ENCODE peak calls at places on chromosomes 16 and 17, in four cellular contexts. S is K562, V is endothelial cell of umbilical vein, J is IMR-90. L is an unnamed sample. For H3K27me3 and H3K9me1, the result is how much of the 10 kb centered on the place peaks cover.

GRCh38 chr16:19524356-19524865 is 669 bp downstream of the CCP110 start:
- DNase-seq in S (peak), V (no peak), J (no peak), L (no peak)

GRCh38 chr17:45839442-45839841 is 5.2 kb upstream of the SPPL2C start:
- DNase-seq in J (no peak), S (no peak), V (no peak), L (no peak)

GRCh38 chr17:8719291-8720246 is 25.1 kb downstream of the CCDC42 start:
- DNase-seq in S (no peak), J (no peak), V (no peak), L (no peak)

GRCh38 chr16:70552675-70553074 is 29.1 kb downstream of the SF3B3 start:
- DNase-seq in V (no peak), J (no peak), S (no peak), L (no peak)

GRCh38 chr16:1299012-1299867 is 10.2 kb upstream of the UBE2I start:
- DNase-seq in J (no peak), V (no peak), S (peak), L (no peak)

GRCh38 chr16:84532855-84533486 is 28.5 kb upstream of the MEAK7 start:
- DNase-seq in S (peak), J (no peak), V (peak), L (no peak)

GRCh38 chr16:66120656-66121055 is 245.8 kb upstream of the CDH5 start:
- DNase-seq in J (peak), V (no peak), S (no peak), L (no peak)

GRCh38 chr17:64008830-64009229 is 10.7 kb downstream of the PRR29 start:
- DNase-seq in J (no peak), V (peak), S (no peak), L (no peak)

GRCh38 chr16:24036038-24036543 is 200.3 kb downstream of the PRKCB start:
- DNase-seq in S (no peak), V (no peak), J (no peak), L (no peak)

GRCh38 chr17:5584971-5585794 is 874 bp upstream of the NLRP1 start:
- DNase-seq in S (no peak), V (no peak), J (peak), L (peak)

GRCh38 chr16:77660311-77660710 is 62.0 kb upstream of the NUDT7 start:
- DNase-seq in V (peak), J (peak), S (peak), L (no peak)

GRCh38 chr16:30113031-30113710 is at the start of gene GDPD3:
- DNase-seq in V (no peak), J (no peak), S (peak), L (no peak)

GRCh38 chr17:78272181-78272913 is 40.9 kb downstream of the TMEM235 start:
- DNase-seq in J (peak), S (peak), V (no peak), L (peak)

GRCh38 chr17:794876-795275 is 12.7 kb downstream of the MRM3 start:
- DNase-seq in J (peak), V (peak), S (peak), L (no peak)

GRCh38 chr16:17591655-17592405 is 121.1 kb upstream of the XYLT1 start:
- DNase-seq in S (peak), V (no peak), J (no peak), L (no peak)

GRCh38 chr16:1772362-1772907 is at the start of gene EME2:
- DNase-seq in S (peak), J (peak), V (no peak), L (no peak)

GRCh38 chr16:4298761-4299522 is 16.9 kb upstream of the GLIS2 start:
- DNase-seq in V (peak), S (peak), J (peak), L (no peak)

GRCh38 chr16:47779201-47780016 is 318.3 kb downstream of the PHKB start:
- DNase-seq in V (peak), S (peak), J (peak), L (no peak)

GRCh38 chr16:24609740-24610420 is 70.5 kb downstream of the RBBP6 start:
- DNase-seq in J (peak), S (peak), V (peak), L (no peak)

GRCh38 chr17:72794152-72794551 is 298.3 kb downstream of the SLC39A11 start:
- DNase-seq in J (no peak), V (no peak), S (no peak), L (no peak)

GRCh38 chr17:64159051-64159590 is 29.2 kb upstream of the ERN1 start:
- DNase-seq in S (no peak), J (no peak), V (no peak), L (no peak)

GRCh38 chr16:19284207-19284606 is 1.3 kb upstream of the CLEC19A start:
- DNase-seq in S (no peak), V (no peak), J (no peak), L (peak)

GRCh38 chr17:57988301-57989010 is 402 bp upstream of the VEZF1 start:
- DNase-seq in S (peak), V (peak), J (peak), L (no peak)

GRCh38 chr16:4064950-4065352 is 51.3 kb downstream of the ADCY9 start:
- DNase-seq in J (no peak), V (no peak), S (no peak), L (no peak)

GRCh38 chr17:14048169-14048568 is 21.1 kb upstream of the COX10 start:
- DNase-seq in V (no peak), J (no peak), S (no peak), L (no peak)

GRCh38 chr16:77439106-77439505 is 4.3 kb upstream of the ADAMTS18 start:
- DNase-seq in V (no peak), J (no peak), S (no peak), L (no peak)

GRCh38 chr17:50914510-50914849 is 48.3 kb upstream of the TOB1 start:
- DNase-seq in J (no peak), V (no peak), S (no peak), L (no peak)

GRCh38 chr16:88058817-88059216 is 107.6 kb downstream of the BANP start:
- DNase-seq in J (no peak), S (no peak), V (no peak), L (no peak)

GRCh38 chr17:3966720-3967363 is 2.6 kb upstream of the ATP2A3 start:
- DNase-seq in V (no peak), S (no peak), J (no peak), L (no peak)

GRCh38 chr17:3968017-3968416 is 3.8 kb upstream of the ATP2A3 start:
- DNase-seq in V (no peak), J (no peak), S (no peak), L (no peak)

GRCh38 chr17:3964203-3965122 is at the start of gene ATP2A3:
- DNase-seq in J (no peak), V (no peak), S (peak), L (no peak)

GRCh38 chr17:3963214-3964201 is 729 bp downstream of the ATP2A3 start:
- DNase-seq in S (peak), V (no peak), J (no peak), L (no peak)

GRCh38 chr17:3965123-3965800 is 1.0 kb upstream of the ATP2A3 start:
- DNase-seq in J (no peak), V (no peak), S (peak), L (no peak)
- TF ChIP-seq CTCF in J (no peak), V (no peak), S (peak), L (no peak)

GRCh38 chr17:80742581-80743180 is 198.0 kb downstream of the RPTOR start:
- DNase-seq in J (no peak), S (no peak), V (no peak), L (no peak)
- H3K27me3 ChIP-seq in J (under half), S (under half), V (under half), L (under half)

GRCh38 chr16:81492965-81493754 is 48.6 kb downstream of the CMIP start:
- DNase-seq in J (no peak), V (no peak), S (no peak), L (no peak)
- H3K9me1 ChIP-seq in J (under half), V (under half), S (under half), L (under half)

GRCh38 chr17:76671912-76672262 is 28.3 kb upstream of the ST6GALNAC1 start:
- DNase-seq in S (no peak), V (no peak), J (no peak), L (no peak)
- TF ChIP-seq CTCF in S (no peak), V (no peak), J (no peak), L (no peak)

GRCh38 chr16:89199241-89200123 is 855 bp downstream of the SLC22A31 start:
- DNase-seq in J (no peak), V (no peak), S (no peak), L (no peak)
- H3K27me3 ChIP-seq in J (under half), V (under half), S (under half), L (under half)

GRCh38 chr16:67128887-67129286 is 19.1 kb downstream of the PHAF1 start:
- DNase-seq in S (no peak), J (no peak), V (no peak), L (no peak)

GRCh38 chr16:67128417-67128816 is 18.7 kb downstream of the PHAF1 start:
- DNase-seq in S (no peak), J (no peak), V (no peak), L (no peak)

DNA sequence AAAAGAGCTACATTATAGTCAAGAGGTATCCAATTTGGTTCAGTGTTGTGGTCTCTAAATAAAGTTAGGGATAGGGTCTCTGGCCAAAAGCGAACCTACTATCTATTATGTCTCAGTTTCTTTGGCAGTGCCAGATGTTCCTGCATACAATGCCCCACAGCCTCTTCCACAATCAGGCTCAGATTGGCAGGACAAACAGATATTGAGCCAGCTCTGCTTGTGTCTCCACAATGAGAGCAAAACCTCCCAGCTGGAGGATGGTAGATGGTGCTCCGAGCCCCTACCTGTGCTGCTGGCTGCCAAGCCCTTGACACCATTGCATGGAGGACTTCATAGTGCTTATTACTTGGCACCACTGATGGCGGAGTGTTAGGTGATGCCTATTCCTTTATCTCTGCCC is 19.7 kb downstream of the PHAF1 start:
- DNase-seq in V (no peak), J (no peak), S (no peak), L (no peak)
- H3K9me1 ChIP-seq in V (under half), J (under half), S (under half), L (under half)

GRCh38 chr17:32349854-32350661 is at the start of gene ZNF207:
- DNase-seq in J (peak), V (peak), S (peak), L (peak)
- TF ChIP-seq CTCF in J (no peak), V (no peak), S (no peak), L (no peak)